ENCODE peak calls at places on chromosomes 12 and 14, in four cellular contexts. E is mesendoderm, I is mammary epithelial cell, Z is fibroblast of lung. B is an unnamed sample. For H3K4me1, the result is how much of the 10 kb centered on the place peaks cover.

GRCh38 chr14:22646570-22647254 is 2.6 kb upstream of the OR6J1 start:
- DNase-seq in E (no peak), I (peak), Z (peak), B (no peak)

GRCh38 chr12:93080994-93081809 is 152.1 kb upstream of the EEA1 start:
- DNase-seq in E (peak), I (peak), Z (peak), B (no peak)

GRCh38 chr14:100567009-100567876 is 20.0 kb downstream of the BEGAIN start:
- DNase-seq in E (no peak), I (no peak), Z (no peak), B (no peak)

GRCh38 chr12:123336530-123336929 is 28.1 kb downstream of the SBNO1 start:
- DNase-seq in E (no peak), I (no peak), Z (no peak), B (no peak)

GRCh38 chr14:31766315-31766892 is 205.2 kb downstream of the NUBPL start:
- DNase-seq in E (no peak), I (no peak), Z (no peak), B (no peak)

GRCh38 chr12:70443274-70443673 is 77.2 kb downstream of the KCNMB4 start:
- DNase-seq in E (no peak), I (peak), Z (no peak), B (no peak)

GRCh38 chr14:39617537-39617936 is 185.3 kb upstream of the FBXO33 start:
- DNase-seq in E (no peak), I (no peak), Z (no peak), B (no peak)

GRCh38 chr12:13032164-13032563 is 12.0 kb upstream of the FAM234B start:
- DNase-seq in E (no peak), I (no peak), Z (peak), B (no peak)

GRCh38 chr12:5043589-5044419 is at the start of gene KCNA5:
- DNase-seq in E (peak), I (no peak), Z (no peak), B (no peak)

GRCh38 chr14:98633380-98633779 is 638.6 kb downstream of the BCL11B start:
- DNase-seq in E (no peak), I (peak), Z (no peak), B (no peak)

GRCh38 chr14:70422538-70422937 is 5.6 kb upstream of the SYNJ2BP start:
- DNase-seq in E (no peak), I (peak), Z (no peak), B (no peak)

GRCh38 chr12:132286912-132287311 is 42.5 kb downstream of the GALNT9 start:
- DNase-seq in E (no peak), I (peak), Z (no peak), B (peak)

GRCh38 chr14:69652942-69653680 is 41.7 kb downstream of the SUSD6 start:
- DNase-seq in E (no peak), I (no peak), Z (no peak), B (no peak)

GRCh38 chr14:23078692-23079116 is 16.2 kb downstream of the ACIN1 start:
- DNase-seq in E (peak), I (peak), Z (peak), B (peak)

GRCh38 chr12:77362871-77363270 is 297.5 kb upstream of the E2F7 start:
- DNase-seq in E (no peak), I (no peak), Z (no peak), B (no peak)

GRCh38 chr14:96297000-96297399 is 41.0 kb downstream of the BDKRB1 start:
- DNase-seq in E (no peak), I (no peak), Z (no peak), B (no peak)

GRCh38 chr12:125092108-125092871 is 27.1 kb downstream of the AACS start:
- DNase-seq in E (no peak), I (no peak), Z (peak), B (no peak)

GRCh38 chr14:73744175-73744867 is 30.1 kb upstream of the PNMA1 start:
- DNase-seq in E (no peak), I (no peak), Z (no peak), B (no peak)

GRCh38 chr14:55121146-55121545 is 7.9 kb upstream of the LGALS3 start:
- DNase-seq in E (no peak), I (no peak), Z (no peak), B (no peak)

GRCh38 chr12:103780992-103781391 is 60.0 kb downstream of the NT5DC3 start:
- DNase-seq in E (no peak), I (no peak), Z (no peak), B (no peak)

GRCh38 chr14:101966742-101967141 is 2.4 kb downstream of the DYNC1H1 start:
- DNase-seq in E (no peak), I (no peak), Z (no peak), B (no peak)
- H3K4me1 ChIP-seq in E (under half), I (under half), Z (under half), B (half or more)

DNA sequence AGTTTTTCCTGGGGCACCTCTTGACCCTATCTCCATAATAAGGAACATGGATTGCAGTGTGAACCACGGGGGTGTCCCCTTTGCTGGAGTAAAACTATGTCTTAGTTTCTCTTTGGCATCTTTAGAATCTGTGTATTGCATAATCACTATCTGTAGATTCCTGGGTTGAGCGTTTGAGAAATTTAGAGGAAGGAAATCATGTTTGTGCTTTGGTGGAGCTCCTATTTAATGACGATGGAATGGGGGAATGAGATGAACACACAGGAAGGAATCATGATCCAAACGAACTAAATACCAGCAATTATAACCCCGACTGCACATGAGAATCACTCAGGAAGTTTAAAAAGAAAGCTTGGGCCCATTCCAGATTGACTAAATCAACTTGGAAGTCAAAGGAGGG is 1.3 kb upstream of the MYG1 start:
- DNase-seq in E (no peak), I (no peak), Z (peak), B (no peak)
- H3K4me3 ChIP-seq in E (no peak), I (no peak), Z (no peak), B (no peak)

GRCh38 chr14:52067873-52068740 is 752 bp downstream of the NID2 start:
- DNase-seq in E (peak), I (no peak), Z (peak), B (no peak)

GRCh38 chr14:52069617-52070431 is 965 bp upstream of the NID2 start:
- DNase-seq in E (peak), I (no peak), Z (peak), B (no peak)

GRCh38 chr14:52072266-52072780 is 3.5 kb upstream of the NID2 start:
- DNase-seq in E (peak), I (no peak), Z (no peak), B (no peak)

GRCh38 chr14:52071675-52072074 is 2.8 kb upstream of the NID2 start:
- DNase-seq in E (peak), I (no peak), Z (peak), B (no peak)

GRCh38 chr14:52068741-52069616 is at the start of gene NID2:
- DNase-seq in E (peak), I (peak), Z (peak), B (peak)
- H3K4me1 ChIP-seq in E (under half), I (under half), Z (under half), B (under half)

DNA sequence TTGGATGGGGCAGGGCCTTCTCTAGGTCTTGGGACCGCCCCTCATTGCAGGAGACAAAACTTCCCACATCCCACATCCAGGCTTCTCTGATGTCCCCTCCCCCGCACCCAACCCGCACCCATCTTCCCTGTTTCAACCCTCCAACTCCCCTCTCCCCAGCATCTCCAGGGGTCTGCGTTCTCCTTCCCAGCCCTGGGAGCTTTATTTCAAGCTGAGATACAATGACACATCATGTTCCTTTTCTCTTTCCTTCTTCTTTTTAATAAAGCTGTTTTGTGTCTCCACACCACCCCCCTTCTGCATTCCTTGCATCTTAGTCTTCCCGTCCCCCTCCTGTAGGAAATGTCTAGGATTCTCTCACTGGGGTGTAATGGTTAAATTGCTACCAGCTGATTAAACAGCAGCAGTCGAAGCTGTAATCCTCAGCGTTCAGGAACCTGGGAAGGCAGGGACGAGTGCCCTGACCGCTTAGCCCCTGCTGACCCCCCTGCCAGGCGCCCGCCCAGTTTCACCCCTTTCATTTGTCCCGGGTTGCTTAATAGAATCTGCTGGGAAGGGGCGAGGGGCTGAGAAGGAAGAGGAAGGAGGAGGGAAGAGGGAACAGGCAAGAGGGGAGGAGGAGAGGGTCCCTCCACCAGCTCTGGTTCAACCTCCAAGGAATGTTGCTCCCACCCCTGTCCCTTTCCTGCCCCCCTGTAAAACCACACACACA is 104.4 kb upstream of the MED13L start:
- DNase-seq in E (peak), I (peak), Z (peak), B (no peak)
- H3K4me3 ChIP-seq in E (no peak), I (no peak), Z (peak), B (no peak)